ENCODE peak calls at places on chromosome 10, in four cellular contexts. L, V, G and S are unnamed samples.
A peak's percentile ranks its signal among the peaks of the same experiment; 100 is the strongest.

GRCh38 chr10:124384142-124384541 is 34.6 kb downstream of the OAT start:
- DNase-seq in L (no peak), V (no peak), G (no peak), S (no peak)

GRCh38 chr10:4283841-4284610 is 499.0 kb upstream of the KLF6 start:
- DNase-seq in L (no peak), V (no peak), G (no peak), S (no peak)

GRCh38 chr10:71727429-71728217 is 8.0 kb upstream of the C10orf105 start:
- DNase-seq in L (peak; percentile 90), V (no peak), G (no peak), S (peak; percentile 60)

GRCh38 chr10:124387078-124387874 is 31.4 kb downstream of the OAT start:
- DNase-seq in L (no peak), V (no peak), G (no peak), S (no peak)

GRCh38 chr10:29131952-29132820 is 156.7 kb upstream of the LYZL1 start:
- DNase-seq in L (no peak), V (no peak), G (peak; percentile 50), S (peak; percentile 36)

GRCh38 chr10:15791816-15792524 is 68.3 kb downstream of the MINDY3 start:
- DNase-seq in L (no peak), V (no peak), G (no peak), S (no peak)

GRCh38 chr10:115606081-115606480 is 512.9 kb downstream of the ATRNL1 start:
- DNase-seq in L (no peak), V (no peak), G (no peak), S (no peak)

GRCh38 chr10:116247701-116248100 is 25.3 kb downstream of the GFRA1 start:
- DNase-seq in L (no peak), V (no peak), G (no peak), S (no peak)

GRCh38 chr10:114346176-114347031 is 57.9 kb downstream of the AFAP1L2 start:
- DNase-seq in L (no peak), V (no peak), G (no peak), S (no peak)

GRCh38 chr10:47078393-47079163 is 167.3 kb downstream of the PTPN20 start:
- DNase-seq in L (no peak), V (no peak), G (no peak), S (no peak)

GRCh38 chr10:88781206-88781605 is 21.3 kb upstream of the LIPM start:
- DNase-seq in L (no peak), V (no peak), G (no peak), S (no peak)

GRCh38 chr10:127872011-127872741 is 20.6 kb downstream of the CLRN3 start:
- DNase-seq in L (no peak), V (no peak), G (no peak), S (no peak)

GRCh38 chr10:72083234-72084093 is 4.9 kb downstream of the SPOCK2 start:
- DNase-seq in L (no peak), V (no peak), G (no peak), S (no peak)

GRCh38 chr10:43202224-43202656 is 64.0 kb downstream of the CSGALNACT2 start:
- DNase-seq in L (no peak), V (peak; percentile 31), G (peak; percentile 80), S (no peak)

GRCh38 chr10:11197266-11197712 is 179.6 kb downstream of the CELF2 start:
- DNase-seq in L (peak; percentile 79), V (no peak), G (no peak), S (no peak)

GRCh38 chr10:69474688-69475432 is 23.6 kb downstream of the TSPAN15 start:
- DNase-seq in L (no peak), V (no peak), G (no peak), S (no peak)

GRCh38 chr10:88071814-88072380 is 208.5 kb downstream of the PTEN start:
- DNase-seq in L (no peak), V (no peak), G (no peak), S (no peak)

GRCh38 chr10:110664483-110665420 is 20.6 kb downstream of the RBM20 start:
- DNase-seq in L (no peak), V (peak; percentile 76), G (no peak), S (peak; percentile 20)

GRCh38 chr10:49519717-49520116 is 19.2 kb downstream of the ERCC6 start:
- DNase-seq in L (no peak), V (no peak), G (no peak), S (no peak)

GRCh38 chr10:29356931-29357330 is 68.1 kb downstream of the LYZL1 start:
- DNase-seq in L (no peak), V (no peak), G (no peak), S (peak; percentile 49)

GRCh38 chr10:76879116-76879706 is 758.4 kb downstream of the KCNMA1 start:
- DNase-seq in L (no peak), V (no peak), G (no peak), S (no peak)

GRCh38 chr10:55370021-55370420 is 569.0 kb upstream of the PCDH15 start:
- DNase-seq in L (no peak), V (no peak), G (no peak), S (no peak)

GRCh38 chr10:78312197-78313046 is 278.8 kb downstream of the RPS24 start:
- DNase-seq in L (no peak), V (no peak), G (no peak), S (no peak)

GRCh38 chr10:82969405-82969804 is 1094.4 kb downstream of the NRG3 start:
- DNase-seq in L (no peak), V (no peak), G (no peak), S (no peak)

GRCh38 chr10:73875139-73875475 is 752 bp upstream of the CAMK2G start:
- DNase-seq in L (no peak), V (no peak), G (no peak), S (no peak)

GRCh38 chr10:70296406-70296899 is 12.6 kb upstream of the NPFFR1 start:
- DNase-seq in L (no peak), V (peak; percentile 44), G (peak; percentile 68), S (no peak)

GRCh38 chr10:17981766-17982380 is 30.2 kb downstream of the SLC39A12 start:
- DNase-seq in L (no peak), V (peak; percentile 27), G (no peak), S (no peak)

GRCh38 chr10:44310762-44311562 is 73.9 kb downstream of the CXCL12 start:
- DNase-seq in L (no peak), V (peak; percentile 54), G (peak; percentile 92), S (no peak)

GRCh38 chr10:48600645-48601505 is 4.0 kb downstream of the ARHGAP22 start:
- DNase-seq in L (no peak), V (no peak), G (no peak), S (no peak)

GRCh38 chr10:69574571-69574978 is 1.4 kb upstream of the NEUROG3 start:
- DNase-seq in L (no peak), V (no peak), G (no peak), S (no peak)

DNA sequence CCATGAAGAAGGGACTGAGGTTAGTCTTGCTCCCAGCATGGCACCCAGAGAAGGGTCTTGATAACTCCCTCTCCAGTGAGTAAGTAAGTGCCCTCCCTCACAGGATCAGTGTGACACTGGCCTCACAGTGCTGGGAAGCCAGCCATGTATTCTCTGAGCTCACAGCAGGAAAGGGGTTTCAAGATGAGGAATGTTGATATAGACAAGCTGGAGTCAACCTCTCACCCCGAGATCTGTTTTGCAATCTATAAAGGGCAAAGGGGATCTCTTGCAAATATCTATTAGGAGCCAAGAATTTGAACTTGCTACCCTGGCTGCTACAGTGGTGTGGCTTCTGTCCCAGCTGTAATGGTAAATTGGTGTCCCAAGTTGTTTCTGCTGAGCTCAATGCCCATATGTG is 70.2 kb upstream of the ADAM12 start:
- DNase-seq in L (no peak), V (no peak), G (no peak), S (no peak)
- TF ChIP-seq SRF in L (no peak), V (no peak), G (no peak), S (no peak)

GRCh38 chr10:79417266-79417665 is 28.2 kb downstream of the ZCCHC24 start:
- DNase-seq in L (no peak), V (no peak), G (no peak), S (no peak)

GRCh38 chr10:79416578-79417255 is 28.7 kb downstream of the ZCCHC24 start:
- DNase-seq in L (no peak), V (no peak), G (no peak), S (no peak)

GRCh38 chr10:79417731-79418130 is 27.7 kb downstream of the ZCCHC24 start:
- DNase-seq in L (no peak), V (no peak), G (no peak), S (no peak)

GRCh38 chr10:79418886-79419595 is 26.4 kb downstream of the ZCCHC24 start:
- DNase-seq in L (no peak), V (no peak), G (no peak), S (no peak)

DNA sequence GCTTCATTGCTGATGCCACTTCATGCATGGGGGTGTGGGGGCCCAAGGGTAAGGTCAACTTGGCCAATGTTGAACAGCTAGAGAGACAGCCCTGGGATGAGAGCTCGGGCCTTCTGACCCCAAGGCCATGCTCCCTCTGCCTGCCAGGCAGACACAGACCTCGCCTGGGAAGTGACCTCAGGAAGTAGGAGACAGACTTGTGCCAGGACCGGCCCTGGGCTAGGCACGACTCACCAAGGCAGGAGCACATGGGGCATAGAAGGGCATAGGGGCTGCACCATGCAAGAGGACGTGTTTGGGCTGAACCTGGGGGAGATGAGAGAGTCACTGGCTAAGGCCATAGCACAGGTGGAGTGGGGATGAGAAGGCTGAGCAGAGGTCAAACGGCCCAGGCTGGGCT is 27.1 kb downstream of the ZCCHC24 start:
- DNase-seq in L (no peak), V (no peak), G (no peak), S (no peak)
- TF ChIP-seq SRF in L (no peak), V (no peak), G (no peak), S (no peak)

GRCh38 chr10:129932996-129933395 is 31.1 kb downstream of the EBF3 start:
- DNase-seq in L (no peak), V (no peak), G (no peak), S (no peak)

GRCh38 chr10:129933456-129934092 is 30.5 kb downstream of the EBF3 start:
- DNase-seq in L (no peak), V (no peak), G (no peak), S (no peak)

GRCh38 chr10:129934196-129934925 is 29.7 kb downstream of the EBF3 start:
- DNase-seq in L (no peak), V (no peak), G (no peak), S (no peak)

GRCh38 chr10:129929343-129930297 is 34.5 kb downstream of the EBF3 start:
- DNase-seq in L (no peak), V (no peak), G (no peak), S (no peak)

DNA sequence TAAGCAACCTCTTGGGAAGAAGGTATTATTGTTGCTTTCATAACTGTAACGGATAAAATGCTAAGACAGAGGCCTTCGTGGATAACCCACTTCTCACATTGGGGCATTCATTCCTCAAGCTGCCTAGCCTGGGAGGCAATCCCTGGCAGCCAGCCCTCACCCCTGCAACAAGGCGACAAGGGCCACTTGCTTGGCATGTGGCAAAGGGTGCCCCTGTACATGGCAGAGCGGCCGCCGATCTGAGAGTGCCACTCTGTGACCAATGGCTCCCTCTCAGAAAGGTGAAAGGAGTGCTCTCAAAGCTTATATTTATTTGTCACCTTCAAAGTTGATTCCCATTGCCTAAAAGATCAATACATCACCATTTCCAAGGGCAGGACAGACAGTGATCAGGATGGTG is 31.9 kb downstream of the EBF3 start:
- DNase-seq in L (no peak), V (no peak), G (no peak), S (no peak)
- TF ChIP-seq SRF in L (no peak), V (no peak), G (no peak), S (no peak)

GRCh38 chr10:86152354-86152753 is 214.2 kb downstream of the GRID1 start:
- DNase-seq in L (no peak), V (no peak), G (no peak), S (no peak)

GRCh38 chr10:86151613-86152012 is 215.0 kb downstream of the GRID1 start:
- DNase-seq in L (no peak), V (no peak), G (no peak), S (no peak)

GRCh38 chr10:86152911-86153310 is 213.7 kb downstream of the GRID1 start:
- DNase-seq in L (no peak), V (no peak), G (no peak), S (no peak)

GRCh38 chr10:86153751-86154150 is 212.8 kb downstream of the GRID1 start:
- DNase-seq in L (no peak), V (no peak), G (no peak), S (no peak)

GRCh38 chr10:86149264-86149663 is 217.3 kb downstream of the GRID1 start:
- DNase-seq in L (no peak), V (no peak), G (no peak), S (no peak)
- TF ChIP-seq SRF in L (no peak), V (no peak), G (no peak), S (no peak)